ENCODE peak calls at places on chromosomes 7 and 10, in eight cellular contexts. Y is SK-N-MC; K is bronchial epithelial cell; G is RPMI7951; H is ELR; C is stimulated activated CD4-positive, alpha-beta T cell treated with anti-CD3 and anti-CD28 coated beads, Interleukin-1b, Interleukin-23, amount 100 ng/mL, for 1 hour; O is fibroblast of the aortic adventitia; D is left ventricle myocardium superior. Z is an unnamed sample.

GRCh38 chr7:24653316-24654085 is 80.2 kb downstream of the PALS2 start:
- DNase-seq in D (no peak), O (peak), C (no peak), G (peak), K (peak), H (no peak), Y (no peak), Z (peak)

GRCh38 chr10:115624448-115624847 is 531.3 kb downstream of the ATRNL1 start:
- DNase-seq in Y (no peak), D (no peak), H (peak), C (no peak), O (no peak), G (no peak), K (peak), Z (no peak)

GRCh38 chr10:7449063-7449695 is 38.3 kb upstream of the SFMBT2 start:
- DNase-seq in G (no peak), Y (no peak), C (no peak), K (no peak), O (no peak), D (no peak), H (no peak), Z (no peak)

GRCh38 chr10:120950103-120950561 is 99.0 kb downstream of the WDR11 start:
- DNase-seq in D (peak), O (no peak), C (no peak), Y (no peak), K (no peak), H (no peak), G (peak), Z (no peak)

GRCh38 chr10:77833792-77834191 is 92.8 kb downstream of the DLG5 start:
- DNase-seq in K (no peak), Y (no peak), H (no peak), C (no peak), O (no peak), G (no peak), D (no peak), Z (no peak)

GRCh38 chr7:104328970-104329825 is 795 bp downstream of the LHFPL3 start:
- DNase-seq in Y (no peak), G (no peak), K (no peak), H (no peak), C (no peak), D (no peak), O (no peak), Z (no peak)

GRCh38 chr7:142338633-142339501 is 81.0 kb upstream of the PRSS58 start:
- DNase-seq in C (no peak), G (peak), Y (peak), K (peak), H (peak), O (peak), D (no peak), Z (peak)

GRCh38 chr7:157011333-157012112 is 1.1 kb upstream of the MNX1 start:
- DNase-seq in G (no peak), H (no peak), Y (no peak), K (no peak), O (no peak), D (no peak), C (no peak), Z (no peak)

GRCh38 chr7:107694395-107694794 is 33.8 kb downstream of the SLC26A4 start:
- DNase-seq in D (no peak), G (peak), Y (no peak), O (peak), H (no peak), C (no peak), K (no peak), Z (no peak)

GRCh38 chr7:28315565-28316420 is 96.5 kb upstream of the CREB5 start:
- DNase-seq in C (no peak), G (peak), H (peak), K (peak), O (peak), Y (no peak), D (no peak), Z (no peak)

GRCh38 chr7:25028370-25028971 is 48.5 kb upstream of the OSBPL3 start:
- DNase-seq in O (peak), D (no peak), G (peak), C (no peak), Y (no peak), K (peak), H (peak), Z (no peak)

GRCh38 chr10:132808247-132808567 is 22.3 kb upstream of the NKX6-2 start:
- DNase-seq in H (no peak), K (no peak), G (no peak), O (no peak), Y (no peak), D (no peak), C (no peak), Z (no peak)

GRCh38 chr10:133079836-133080682 is 7.7 kb upstream of the ADGRA1 start:
- DNase-seq in C (no peak), Y (no peak), H (no peak), D (no peak), K (no peak), G (no peak), O (no peak), Z (no peak)

GRCh38 chr10:20856484-20856883 is 40.6 kb downstream of the NEBL start:
- DNase-seq in C (no peak), O (no peak), G (no peak), Y (no peak), K (no peak), D (no peak), H (no peak), Z (no peak)

GRCh38 chr10:90674927-90675326 is 182.9 kb downstream of the HTR7 start:
- DNase-seq in H (peak), O (peak), D (no peak), G (peak), Y (no peak), K (peak), C (no peak), Z (no peak)

GRCh38 chr7:80147543-80148376 is 13.1 kb downstream of the GNAI1 start:
- DNase-seq in Y (peak), D (no peak), C (no peak), O (peak), K (peak), G (peak), H (peak), Z (no peak)

GRCh38 chr7:138186951-138187351 is 110.7 kb downstream of the AKR1D1 start:
- DNase-seq in Y (no peak), H (peak), O (peak), K (no peak), C (no peak), G (peak), D (no peak), Z (no peak)

GRCh38 chr10:35492387-35493195 is 112.5 kb upstream of the GJD4 start:
- DNase-seq in Y (no peak), O (no peak), G (no peak), C (no peak), K (peak), D (no peak), H (no peak), Z (no peak)

Z was measured in AML-193.